ENCODE peak calls at places on chromosome 21, in ten cellular contexts. G is GM19239, H is NCI-H1092, I is AG08396, A is LHCN-M2, F is fibroblast of the conjunctiva, S is amniotic stem cell, X is T-helper 1 cell, Z is NAMALWA, N is lung. L is an unnamed sample.

GRCh38 chr21:41750051-41750450 is 16.8 kb downstream of the RIPK4 start:
- DNase-seq in I (no peak), S (no peak), G (no peak), F (no peak), H (no peak), A (no peak), X (no peak), Z (no peak), N (no peak), L (no peak)

GRCh38 chr21:38768385-38769071 is 37.2 kb upstream of the ETS2 start:
- DNase-seq in X (no peak), F (peak), N (no peak), Z (peak), I (peak), H (no peak), G (no peak), A (peak), S (peak), L (peak)

GRCh38 chr21:39867198-39867650 is at the start of gene PCP4:
- DNase-seq in X (no peak), A (peak), N (peak), G (no peak), Z (peak), H (peak), I (peak), S (no peak), F (peak), L (peak)

GRCh38 chr21:25369524-25370300 is 237.6 kb downstream of the MRPL39 start:
- DNase-seq in A (peak), H (no peak), X (no peak), N (no peak), F (no peak), G (no peak), I (peak), S (no peak), Z (no peak), L (no peak)

GRCh38 chr21:34276711-34277425 is 86.9 kb upstream of the KCNE2 start:
- DNase-seq in Z (no peak), S (no peak), A (peak), H (no peak), G (no peak), X (no peak), F (no peak), N (no peak), I (no peak), L (peak)

GRCh38 chr21:42313501-42313969 is 1.7 kb downstream of the TFF3 start:
- DNase-seq in N (no peak), G (no peak), X (no peak), F (no peak), A (peak), S (no peak), H (peak), I (no peak), Z (no peak), L (no peak)

GRCh38 chr21:44423312-44423821 is 31.9 kb upstream of the LRRC3 start:
- DNase-seq in Z (peak), H (no peak), G (no peak), N (no peak), A (no peak), X (no peak), S (no peak), F (no peak), I (no peak), L (no peak)

GRCh38 chr21:18801468-18801867 is 397.9 kb upstream of the TMPRSS15 start:
- DNase-seq in N (no peak), Z (peak), X (no peak), A (no peak), G (no peak), F (no peak), H (no peak), I (no peak), S (no peak), L (no peak)

GRCh38 chr21:44880762-44881585 is 7.5 kb upstream of the PTTG1IP start:
- DNase-seq in A (peak), G (no peak), I (peak), S (no peak), Z (peak), F (no peak), X (no peak), N (no peak), H (no peak), L (peak)

GRCh38 chr21:29302340-29302991 is 3.7 kb downstream of the BACH1 start:
- DNase-seq in S (no peak), F (no peak), N (no peak), X (no peak), A (no peak), G (no peak), H (no peak), I (no peak), Z (no peak), L (no peak)

GRCh38 chr21:26637346-26637745 is 64.3 kb upstream of the CYYR1 start:
- DNase-seq in I (no peak), A (peak), G (no peak), X (no peak), H (no peak), F (no peak), S (no peak), N (no peak), Z (no peak), L (no peak)

GRCh38 chr21:32386195-32386870 is 6.5 kb downstream of the URB1 start:
- DNase-seq in Z (no peak), F (no peak), S (no peak), X (no peak), H (no peak), A (peak), G (no peak), N (no peak), I (no peak), L (no peak)